ENCODE peak calls at places on chromosomes 5 and 9, in six cellular contexts. J, M, K, N, Z and E are unnamed samples.

GRCh38 chr5:109223521-109223920 is 186.3 kb downstream of the PJA2 start:
- DNase-seq in J (no peak), M (no peak), K (no peak), N (no peak), Z (no peak), E (no peak)

GRCh38 chr5:2748841-2749513 is 2.5 kb downstream of the IRX2 start:
- DNase-seq in J (no peak), M (no peak), K (no peak), N (no peak), Z (no peak), E (no peak)

GRCh38 chr5:138037907-138038633 is 5.2 kb upstream of the FAM13B start:
- DNase-seq in J (no peak), M (no peak), K (no peak), N (no peak), Z (no peak), E (no peak)

GRCh38 chr5:78182838-78183237 is 111.7 kb downstream of the AP3B1 start:
- DNase-seq in J (no peak), M (no peak), K (no peak), N (no peak), Z (no peak), E (no peak)

GRCh38 chr5:173581408-173582197 is 34.8 kb downstream of the BOD1 start:
- DNase-seq in J (no peak), M (peak; percentile 55), K (peak; percentile 89), N (peak; percentile 35), Z (no peak), E (no peak)

GRCh38 chr9:93112116-93112863 is 16.3 kb downstream of the CARD19 start:
- DNase-seq in J (no peak), M (no peak), K (peak; percentile 52), N (no peak), Z (peak; percentile 21), E (no peak)

GRCh38 chr9:137478613-137479314 is 19.6 kb upstream of the NSMF start:
- DNase-seq in J (no peak), M (peak; percentile 48), K (no peak), N (no peak), Z (no peak), E (no peak)

GRCh38 chr5:6573651-6574101 is 59.2 kb downstream of the NSUN2 start:
- DNase-seq in J (peak; percentile 47), M (peak; percentile 54), K (peak; percentile 51), N (no peak), Z (no peak), E (no peak)

GRCh38 chr9:136326061-136326776 is 1.1 kb upstream of the GPSM1 start:
- DNase-seq in J (no peak), M (peak; percentile 94), K (peak; percentile 90), N (peak; percentile 30), Z (no peak), E (peak; percentile 70)

GRCh38 chr5:10250804-10251276 is 760 bp downstream of the CCT5 start:
- DNase-seq in J (no peak), M (peak; percentile 31), K (peak; percentile 42), N (no peak), Z (no peak), E (no peak)

GRCh38 chr5:122182491-122182921 is 53.2 kb downstream of the ZNF474 start:
- DNase-seq in J (peak; percentile 77), M (no peak), K (no peak), N (peak; percentile 63), Z (peak; percentile 42), E (peak; percentile 88)

GRCh38 chr5:125489146-125489545 is 742.7 kb upstream of the ZNF608 start:
- DNase-seq in J (no peak), M (no peak), K (no peak), N (no peak), Z (no peak), E (no peak)

GRCh38 chr9:136226680-136227410 is 18.8 kb downstream of the QSOX2 start:
- DNase-seq in J (no peak), M (no peak), K (no peak), N (no peak), Z (no peak), E (no peak)

GRCh38 chr9:113477058-113477457 is 13.5 kb downstream of the RGS3 start:
- DNase-seq in J (no peak), M (no peak), K (no peak), N (no peak), Z (no peak), E (no peak)

GRCh38 chr5:59673438-59674058 is 220.0 kb downstream of the PDE4D start:
- DNase-seq in J (no peak), M (peak; percentile 24), K (peak; percentile 18), N (no peak), Z (no peak), E (no peak)

GRCh38 chr5:15463231-15463630 is 36.7 kb upstream of the FBXL7 start:
- DNase-seq in J (no peak), M (no peak), K (peak; percentile 42), N (no peak), Z (no peak), E (peak; percentile 3)

GRCh38 chr9:19517202-19517942 is 108.6 kb downstream of the ACER2 start:
- DNase-seq in J (no peak), M (peak; percentile 41), K (peak; percentile 66), N (no peak), Z (no peak), E (no peak)

GRCh38 chr9:136345281-136346156 is 18.0 kb downstream of the DNLZ start:
- DNase-seq in J (peak; percentile 91), M (peak; percentile 74), K (peak; percentile 91), N (peak; percentile 88), Z (peak; percentile 73), E (no peak)

GRCh38 chr5:71891856-71892255 is 172.8 kb downstream of the CARTPT start:
- DNase-seq in J (peak; percentile 64), M (no peak), K (no peak), N (peak; percentile 19), Z (no peak), E (peak; percentile 35)

GRCh38 chr9:27528886-27529315 is 713 bp downstream of the MOB3B start:
- DNase-seq in J (peak; percentile 70), M (no peak), K (peak; percentile 85), N (peak; percentile 41), Z (peak; percentile 47), E (peak; percentile 2)

GRCh38 chr9:3181049-3181953 is 337.4 kb upstream of the PUM3 start:
- DNase-seq in J (no peak), M (peak; percentile 39), K (peak; percentile 78), N (no peak), Z (peak; percentile 17), E (no peak)

GRCh38 chr5:34656700-34657549 is 797 bp downstream of the RAI14 start:
- DNase-seq in J (no peak), M (peak; percentile 61), K (peak; percentile 73), N (peak; percentile 28), Z (peak; percentile 22), E (no peak)

GRCh38 chr5:127229185-127229889 is 61.3 kb upstream of the MEGF10 start:
- DNase-seq in J (peak; percentile 69), M (peak; percentile 77), K (peak; percentile 70), N (peak; percentile 67), Z (peak; percentile 41), E (no peak)

DNA sequence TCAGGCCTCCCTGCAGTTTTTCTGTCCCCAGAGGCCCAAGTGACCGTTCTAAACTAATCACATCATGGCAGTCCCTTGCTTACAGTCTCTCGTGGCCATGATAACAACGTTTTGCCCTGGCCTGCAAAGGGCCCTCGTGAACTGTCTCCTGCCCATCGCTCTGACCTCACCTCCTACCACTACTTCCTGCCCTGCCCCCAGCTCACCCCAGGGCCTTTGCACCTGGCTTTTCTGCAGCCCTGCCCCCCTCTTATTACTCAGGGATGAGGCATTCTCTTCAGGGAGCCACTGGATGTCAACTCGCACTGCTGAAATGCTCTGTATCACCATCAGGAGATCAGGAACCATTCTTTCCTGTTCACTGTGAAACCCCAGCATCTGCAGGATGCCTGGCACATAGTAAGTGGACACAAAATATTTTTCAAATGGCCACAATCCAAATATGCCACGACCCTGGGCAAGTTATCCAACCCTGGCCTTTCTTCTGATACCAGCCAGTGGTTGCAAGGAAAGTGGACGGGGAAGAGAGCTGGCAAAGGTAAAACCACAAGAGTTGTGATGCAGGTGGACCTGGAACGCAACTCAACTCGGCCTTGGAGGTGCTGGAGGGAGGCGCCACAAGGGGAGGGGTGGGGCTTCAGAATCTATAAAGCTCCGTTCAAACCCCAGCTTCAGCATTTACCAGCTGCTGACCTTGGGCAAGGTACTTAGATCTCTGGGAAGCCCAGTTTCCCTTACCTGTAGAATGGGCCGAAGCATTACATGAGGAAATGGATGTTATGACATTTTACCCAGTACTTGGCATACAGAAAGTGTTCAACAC is 1.7 kb downstream of the SNCB start:
- DNase-seq in J (no peak), M (no peak), K (peak; percentile 73), N (no peak), Z (no peak), E (no peak)
- H3K27me3 ChIP-seq in J (peaks cover 7% of the 10 kb centered on the region), M (peaks cover 33% of the 10 kb centered on the region), K (peaks cover 35% of the 10 kb centered on the region), N (no peaks in the 10 kb centered on the region), Z (no peaks in the 10 kb centered on the region), E (peaks cover 48% of the 10 kb centered on the region)

DNA sequence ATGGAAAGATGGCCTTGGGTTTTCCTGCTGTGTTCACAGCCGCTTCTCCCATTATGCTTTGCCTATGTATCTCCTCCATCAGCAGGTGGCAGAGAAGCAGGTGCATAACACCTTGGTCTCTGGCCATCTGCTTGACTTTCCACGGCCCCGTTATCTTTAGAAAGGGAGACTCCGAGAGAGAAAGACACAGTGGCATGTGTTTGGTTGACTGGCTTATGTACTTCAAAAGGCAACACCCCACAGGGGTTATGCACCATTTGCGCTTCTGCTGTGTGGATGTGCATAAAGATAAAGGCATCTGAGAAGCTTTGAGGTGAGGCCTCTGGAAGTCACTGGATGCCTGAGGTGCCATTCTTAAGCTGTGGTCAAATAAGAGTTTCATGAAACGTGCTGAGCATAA is 138.4 kb downstream of the EGFLAM start:
- DNase-seq in J (no peak), M (no peak), K (peak; percentile 32), N (no peak), Z (no peak), E (no peak)
- H3K27me3 ChIP-seq in J (no peaks in the 10 kb centered on the region), M (no peaks in the 10 kb centered on the region), K (no peaks in the 10 kb centered on the region), N (no peaks in the 10 kb centered on the region), Z (no peaks in the 10 kb centered on the region), E (peaks cover 11% of the 10 kb centered on the region)

DNA sequence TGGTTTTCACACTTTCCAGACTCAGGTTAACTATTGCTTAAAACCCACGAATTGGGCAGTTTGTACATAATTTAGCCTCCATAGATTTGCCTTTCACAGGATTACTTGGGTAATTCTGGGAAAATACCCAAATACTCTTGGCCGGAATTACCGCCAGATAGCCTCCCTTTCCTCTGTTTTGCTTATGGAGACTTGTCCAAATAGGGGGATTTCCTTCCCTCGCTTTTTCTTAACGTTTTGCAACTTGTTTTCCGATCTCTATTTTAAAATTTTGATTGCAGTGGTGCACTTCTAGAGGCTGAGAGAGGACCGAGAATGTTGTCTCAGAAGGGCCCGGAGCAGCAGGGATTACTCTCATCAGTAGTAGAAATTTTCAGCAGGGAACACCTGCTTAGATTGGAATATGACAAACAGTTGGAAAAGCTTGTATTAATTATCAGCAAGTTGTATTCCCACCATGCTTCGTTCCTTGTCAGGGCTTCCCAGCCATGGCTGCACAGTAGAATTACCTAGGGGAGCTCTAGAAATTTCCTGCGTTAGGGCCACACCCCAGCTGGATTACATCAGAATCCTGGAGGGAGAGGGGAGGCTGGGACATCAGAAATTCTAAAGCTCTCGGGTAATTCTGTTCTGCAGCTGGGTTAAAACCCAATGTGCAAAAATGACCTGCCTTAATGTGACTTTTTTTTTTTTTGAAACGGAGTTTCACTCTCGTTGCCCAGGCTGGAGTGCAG is 329.1 kb downstream of the SH3GL2 start:
- DNase-seq in J (no peak), M (no peak), K (no peak), N (no peak), Z (no peak), E (no peak)
- H3K27me3 ChIP-seq in J (no peaks in the 10 kb centered on the region), M (peaks cover 36% of the 10 kb centered on the region), K (peaks cover 48% of the 10 kb centered on the region), N (no peaks in the 10 kb centered on the region), Z (no peaks in the 10 kb centered on the region), E (peaks cover 44% of the 10 kb centered on the region)

DNA sequence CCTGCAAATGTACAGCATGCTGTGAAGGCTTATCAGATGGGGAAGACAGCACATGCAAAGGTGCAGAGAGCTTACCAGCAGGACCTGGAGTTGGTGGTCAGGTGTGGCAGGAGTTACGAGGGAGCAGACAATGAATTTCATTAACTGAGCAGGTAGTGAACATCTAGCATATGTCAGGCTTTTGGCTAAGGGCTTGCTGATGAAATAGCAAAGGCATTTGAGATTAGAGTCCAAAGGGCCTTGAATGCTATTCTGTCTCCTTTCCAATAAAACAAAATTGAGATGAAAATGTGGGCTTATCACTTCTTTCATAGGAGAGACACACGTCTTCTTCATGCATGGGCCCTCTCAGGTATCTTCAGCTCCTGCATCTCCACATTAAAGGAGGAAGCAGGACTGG is 36.6 kb upstream of the PPARGC1B start:
- DNase-seq in J (no peak), M (no peak), K (no peak), N (no peak), Z (no peak), E (no peak)
- H3K27me3 ChIP-seq in J (no peaks in the 10 kb centered on the region), M (peaks cover 15% of the 10 kb centered on the region), K (no peaks in the 10 kb centered on the region), N (no peaks in the 10 kb centered on the region), Z (no peaks in the 10 kb centered on the region), E (peaks cover 49% of the 10 kb centered on the region)